ENCODE peak calls at places on chromosomes 6 and 20, in ten cellular contexts. M is H1, S is GM10248, B is AG09309, N is HTR-8/SVneo, F is uterus, L is HCEC 1CT, Z is hepatocyte, K is germinal center, D is left ventricle myocardium superior. G is an unnamed sample.

GRCh38 chr6:16950311-16950710 is 151.5 kb upstream of the STMND1 start:
- DNase-seq in M (no peak), S (no peak), B (no peak), N (no peak), F (no peak), L (no peak), Z (no peak), K (no peak), D (no peak), G (no peak)

GRCh38 chr20:3051385-3052019 is 5.7 kb downstream of the MRPS26 start:
- DNase-seq in M (no peak), S (no peak), B (no peak), N (no peak), F (no peak), L (no peak), Z (no peak), K (no peak), D (no peak), G (no peak)

GRCh38 chr6:80541186-80541585 is 434.7 kb downstream of the BCKDHB start:
- DNase-seq in M (no peak), S (no peak), B (peak), N (peak), F (no peak), L (peak), Z (no peak), K (no peak), D (no peak), G (no peak)

GRCh38 chr6:166258854-166259276 is 49.3 kb downstream of the PRR18 start:
- DNase-seq in M (no peak), S (no peak), B (no peak), N (no peak), F (no peak), L (no peak), Z (no peak), K (no peak), D (peak), G (peak)

GRCh38 chr6:29763491-29764289 is 40.5 kb downstream of the HLA-F start:
- DNase-seq in M (no peak), S (peak), B (peak), N (no peak), F (no peak), L (peak), Z (no peak), K (no peak), D (no peak), G (no peak)

GRCh38 chr20:7673841-7674240 is 266.4 kb downstream of the HAO1 start:
- DNase-seq in M (no peak), S (no peak), B (peak), N (no peak), F (no peak), L (peak), Z (no peak), K (no peak), D (no peak), G (no peak)

GRCh38 chr6:52284131-52284459 is 447 bp downstream of the MCM3 start:
- DNase-seq in M (no peak), S (no peak), B (no peak), N (peak), F (no peak), L (peak), Z (peak), K (no peak), D (no peak), G (peak)

GRCh38 chr6:33297406-33297955 is 1.3 kb downstream of the RGL2 start:
- DNase-seq in M (no peak), S (peak), B (no peak), N (no peak), F (no peak), L (no peak), Z (peak), K (peak), D (no peak), G (peak)

GRCh38 chr6:111601875-111602274 is 3.8 kb downstream of the TRAF3IP2 start:
- DNase-seq in M (no peak), S (no peak), B (peak), N (no peak), F (peak), L (no peak), Z (peak), K (no peak), D (no peak), G (no peak)

GRCh38 chr6:112511441-112511840 is 164.3 kb downstream of the RFPL4B start:
- DNase-seq in M (no peak), S (no peak), B (no peak), N (no peak), F (no peak), L (no peak), Z (peak), K (no peak), D (no peak), G (no peak)

GRCh38 chr6:54515013-54515412 is 206.8 kb downstream of the TINAG start:
- DNase-seq in M (no peak), S (no peak), B (no peak), N (no peak), F (no peak), L (no peak), Z (no peak), K (no peak), D (no peak), G (no peak)

GRCh38 chr6:137729866-137730629 is 137.0 kb upstream of the TNFAIP3 start:
- DNase-seq in M (no peak), S (no peak), B (no peak), N (no peak), F (no peak), L (peak), Z (peak), K (no peak), D (no peak), G (no peak)

GRCh38 chr6:134609862-134610261 is 291.9 kb upstream of the SGK1 start:
- DNase-seq in M (no peak), S (no peak), B (no peak), N (no peak), F (no peak), L (no peak), Z (no peak), K (no peak), D (no peak), G (no peak)

GRCh38 chr6:64010010-64010409 is 374.4 kb downstream of the PHF3 start:
- DNase-seq in M (no peak), S (no peak), B (no peak), N (no peak), F (no peak), L (no peak), Z (no peak), K (no peak), D (peak), G (no peak)

GRCh38 chr20:38165966-38166706 is 1.1 kb upstream of the TGM2 start:
- DNase-seq in M (no peak), S (no peak), B (no peak), N (no peak), F (no peak), L (no peak), Z (no peak), K (no peak), D (no peak), G (no peak)

GRCh38 chr6:105596284-105596755 is 193.4 kb upstream of the PREP start:
- DNase-seq in M (no peak), S (no peak), B (peak), N (no peak), F (no peak), L (peak), Z (peak), K (no peak), D (no peak), G (no peak)

GRCh38 chr6:41531016-41531415 is 15.2 kb upstream of the FOXP4 start:
- DNase-seq in M (no peak), S (no peak), B (no peak), N (no peak), F (no peak), L (no peak), Z (no peak), K (no peak), D (no peak), G (no peak)

GRCh38 chr6:156060013-156060412 is 604.4 kb upstream of the NOX3 start:
- DNase-seq in M (no peak), S (no peak), B (no peak), N (no peak), F (no peak), L (no peak), Z (no peak), K (no peak), D (no peak), G (no peak)

GRCh38 chr6:108078191-108078590 is 3.6 kb upstream of the OSTM1 start:
- DNase-seq in M (no peak), S (no peak), B (no peak), N (no peak), F (no peak), L (no peak), Z (no peak), K (no peak), D (no peak), G (no peak)